ENCODE peak calls at places on chromosomes 11 and 22, in seven cellular contexts. D is stomach, B is mucosa of descending colon, T is IMR-90, K is Caco-2, C is body of pancreas, W is upper lobe of right lung. H is an unnamed sample. For H3K4me1, the result is how much of the 10 kb centered on the place peaks cover.

GRCh38 chr11:120061036-120061760 is 76.7 kb downstream of the TRIM29 start:
- DNase-seq in D (no peak), B (no peak), T (no peak), K (no peak), C (no peak), W (no peak), H (no peak)

GRCh38 chr22:19179472-19180048 is 1.0 kb upstream of the SLC25A1 start:
- DNase-seq in D (peak), B (peak), T (peak), K (peak), C (peak), W (peak), H (peak)

GRCh38 chr11:63639195-63639832 is 25.1 kb upstream of the PLAAT3 start:
- DNase-seq in D (no peak), B (no peak), T (peak), K (no peak), C (no peak), W (no peak), H (no peak)

GRCh38 chr22:37179126-37179470 is 8.9 kb downstream of the C1QTNF6 start:
- DNase-seq in D (no peak), B (no peak), T (no peak), K (no peak), C (no peak), W (peak), H (no peak)

GRCh38 chr11:67401495-67402191 is at the start of gene PPP1CA:
- DNase-seq in D (peak), B (peak), T (peak), K (peak), C (peak), W (peak), H (peak)

GRCh38 chr11:59857444-59858434 is 8.5 kb downstream of the TCN1 start:
- DNase-seq in D (no peak), B (no peak), T (no peak), K (peak), C (no peak), W (no peak), H (peak)

GRCh38 chr11:87039371-87039770 is 1.6 kb downstream of the TMEM135 start:
- DNase-seq in D (no peak), B (no peak), T (peak), K (no peak), C (no peak), W (no peak), H (no peak)

GRCh38 chr11:119584193-119585037 is 144.6 kb downstream of the NECTIN1 start:
- DNase-seq in D (peak), B (peak), T (peak), K (peak), C (peak), W (peak), H (peak)

GRCh38 chr11:85831050-85831449 is 20.1 kb upstream of the SYTL2 start:
- DNase-seq in D (no peak), B (no peak), T (no peak), K (no peak), C (no peak), W (no peak), H (no peak)

GRCh38 chr11:12086271-12087074 is 23.9 kb upstream of the MICAL2 start:
- DNase-seq in D (peak), B (peak), T (peak), K (peak), C (peak), W (peak), H (no peak)

GRCh38 chr22:19271856-19272535 is 19.5 kb downstream of the CLTCL1 start:
- DNase-seq in D (no peak), B (peak), T (peak), K (peak), C (peak), W (no peak), H (no peak)

GRCh38 chr22:32327066-32327465 is 30.6 kb upstream of the RFPL3 start:
- DNase-seq in D (peak), B (peak), T (no peak), K (no peak), C (no peak), W (peak), H (no peak)

GRCh38 chr11:45926536-45927331 is 4.3 kb downstream of the LARGE2 start:
- DNase-seq in D (no peak), B (no peak), T (no peak), K (no peak), C (no peak), W (peak), H (no peak)

GRCh38 chr11:58060535-58060934 is 29.8 kb downstream of the OR6Q1 start:
- DNase-seq in D (no peak), B (no peak), T (no peak), K (no peak), C (peak), W (no peak), H (no peak)

GRCh38 chr22:31243339-31244043 is 31.4 kb downstream of the LIMK2 start:
- DNase-seq in D (no peak), B (no peak), T (no peak), K (peak), C (no peak), W (no peak), H (no peak)

GRCh38 chr11:16958833-16959232 is 55.4 kb downstream of the PLEKHA7 start:
- DNase-seq in D (peak), B (peak), T (no peak), K (no peak), C (no peak), W (no peak), H (no peak)

GRCh38 chr22:23217171-23218052 is 37.1 kb downstream of the BCR start:
- DNase-seq in D (no peak), B (no peak), T (no peak), K (no peak), C (no peak), W (no peak), H (no peak)

DNA sequence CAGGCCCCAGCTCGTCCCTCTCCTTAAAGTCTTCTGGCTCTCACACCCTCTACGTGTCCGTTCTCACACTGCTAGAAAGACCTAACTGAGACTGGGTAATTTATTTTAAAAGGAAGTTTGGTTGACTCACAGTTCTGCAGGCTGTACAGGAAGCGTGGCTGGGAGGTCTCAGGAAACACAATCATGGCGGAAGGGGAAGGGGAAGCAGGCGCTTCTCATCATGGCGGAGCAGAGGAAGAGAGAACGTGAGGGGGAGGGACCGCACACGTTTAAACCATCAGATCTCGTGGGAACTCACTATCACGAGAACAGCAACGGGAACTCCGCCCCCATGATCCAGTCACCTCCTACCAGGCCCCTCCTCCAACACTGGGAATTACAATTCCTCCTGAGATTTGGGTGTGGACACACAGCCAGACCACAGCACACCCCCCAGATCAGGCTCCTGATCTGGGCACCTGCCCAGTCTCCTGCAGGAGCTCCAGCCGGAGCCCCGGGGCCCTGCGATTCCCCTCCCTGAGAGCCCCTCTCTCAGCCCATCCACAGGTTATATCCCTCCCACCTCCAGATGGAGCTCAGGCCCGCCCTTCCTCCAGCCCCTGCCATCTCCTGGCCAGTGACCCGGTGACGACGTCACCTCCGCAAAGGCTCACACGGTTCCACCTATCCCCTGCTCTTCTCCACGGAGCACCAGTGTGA is 170.2 kb downstream of the BRD1 start:
- DNase-seq in D (peak), B (peak), T (no peak), K (no peak), C (peak), W (peak), H (peak)
- H3K4me3 ChIP-seq in D (peak), B (no peak), T (no peak), K (no peak), C (no peak), W (peak), H (peak)

DNA sequence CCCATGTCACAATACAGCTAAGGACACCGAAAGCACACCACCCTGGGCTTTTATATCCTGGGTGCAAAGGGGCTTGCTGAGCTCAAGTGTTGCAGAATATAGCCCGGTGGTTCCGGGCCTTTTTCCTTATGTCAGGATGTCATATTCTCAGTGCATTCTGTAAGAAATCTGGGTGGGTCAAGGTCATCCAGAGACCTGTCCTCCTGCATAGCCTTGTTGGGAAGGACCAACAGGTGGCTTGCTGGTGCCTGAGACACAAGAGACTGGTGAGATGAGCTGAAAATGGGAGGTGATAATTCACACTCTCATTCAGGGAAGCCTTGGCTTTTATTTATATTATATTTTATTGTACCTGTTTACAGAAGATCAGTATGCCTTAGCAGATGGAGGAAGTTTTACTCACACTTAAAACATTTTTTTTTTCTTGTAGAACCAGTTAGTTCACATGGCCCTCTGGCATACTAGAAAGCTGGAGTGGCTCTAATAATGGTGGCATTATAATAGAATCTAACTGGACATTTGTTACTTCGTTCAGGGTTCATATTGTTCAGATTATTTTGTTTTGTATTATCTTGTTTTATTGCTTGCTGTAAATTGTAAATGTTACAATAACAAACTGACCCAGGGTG is 14.6 kb upstream of the TMEM123 start:
- DNase-seq in D (no peak), B (peak), T (no peak), K (no peak), C (no peak), W (no peak), H (peak)
- H3K4me1 ChIP-seq in D (under half), B (under half), T (under half), K (under half), C (under half), W (under half), H (under half)

DNA sequence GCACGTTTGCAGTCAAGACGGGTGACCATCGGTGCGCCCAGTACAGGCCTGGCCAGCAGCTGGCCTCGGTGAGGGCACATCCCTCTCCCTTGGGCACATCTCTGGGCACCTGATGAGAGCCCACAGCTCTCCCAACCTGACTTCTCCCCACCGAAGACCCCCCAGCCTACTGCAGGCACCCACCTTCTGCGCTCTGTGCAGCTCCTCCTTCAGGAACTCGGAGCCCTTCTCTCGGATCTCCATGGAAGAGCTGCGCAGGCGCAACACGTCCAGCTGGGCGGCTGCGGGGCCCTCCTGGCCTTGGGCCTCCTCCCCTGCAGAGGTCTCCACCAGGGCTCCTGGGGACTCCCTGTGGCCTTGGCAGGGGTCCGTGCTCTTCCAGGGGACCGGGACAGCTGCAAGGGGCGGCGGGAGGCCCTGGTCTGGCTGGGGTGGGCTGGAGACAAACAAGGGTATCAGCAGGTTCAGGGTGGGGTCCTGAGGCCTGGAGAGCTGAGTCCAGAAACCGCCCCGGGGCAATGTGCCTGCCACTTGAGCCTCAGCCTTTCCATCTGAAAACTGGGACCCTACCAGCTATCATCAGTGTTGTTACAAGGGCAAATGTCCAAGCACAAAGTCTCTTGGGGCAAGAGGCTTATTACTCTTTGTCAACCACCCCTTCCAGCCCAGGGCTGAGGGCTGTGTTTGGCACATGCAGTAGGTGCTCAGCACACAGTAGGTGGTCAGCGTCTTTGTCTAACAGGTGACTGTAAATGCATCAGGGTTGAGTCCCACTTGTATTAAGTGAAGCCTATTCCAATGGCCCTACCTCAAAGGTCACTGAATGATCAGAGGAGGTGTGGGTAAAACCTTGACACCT is 9.3 kb downstream of the RAB3IL1 start:
- DNase-seq in D (no peak), B (no peak), T (no peak), K (no peak), C (no peak), W (no peak), H (no peak)
- H3K4me3 ChIP-seq in D (no peak), B (no peak), T (no peak), K (no peak), C (no peak), W (no peak), H (no peak)

DNA sequence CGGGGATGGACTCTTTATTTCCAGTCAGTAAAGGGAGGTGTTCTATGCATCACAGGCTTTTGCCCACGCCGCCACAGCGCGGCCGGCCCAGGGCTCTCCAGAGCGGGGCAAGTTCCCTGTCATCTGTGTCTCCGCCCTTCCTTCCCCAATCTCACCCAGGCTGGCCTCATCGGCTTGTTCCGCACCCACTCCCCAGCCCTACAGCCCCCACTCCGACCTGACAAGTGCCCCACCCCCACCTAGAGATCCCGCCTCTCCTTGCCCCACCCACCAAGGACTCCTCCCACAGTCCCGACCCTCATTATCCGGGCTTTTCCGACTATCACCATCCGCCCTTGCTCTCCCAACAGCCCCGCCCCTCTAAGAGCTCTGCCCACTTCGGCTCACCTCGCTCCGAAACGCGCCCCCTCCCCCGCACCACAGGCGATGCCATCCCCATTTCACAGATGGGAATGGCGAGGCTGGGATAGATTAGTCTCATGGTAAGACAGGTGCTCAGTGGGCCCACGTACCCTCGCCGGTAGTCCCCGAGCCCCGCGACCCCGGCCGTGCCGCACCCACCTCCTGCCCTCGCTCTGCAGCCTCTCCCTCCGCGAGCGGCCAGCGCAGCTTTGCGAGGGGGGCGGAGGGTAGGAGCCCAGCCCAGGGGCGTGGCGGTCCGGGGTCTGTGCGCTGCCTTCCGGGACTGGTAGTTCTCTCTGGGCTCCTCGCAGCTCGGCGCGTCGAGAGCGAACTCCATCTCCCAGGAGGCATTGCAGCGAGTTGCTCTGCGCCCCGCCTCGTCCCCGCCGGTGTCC is at the start of gene KCTD21:
- DNase-seq in D (peak), B (peak), T (peak), K (peak), C (peak), W (peak), H (peak)
- H3K4me1 ChIP-seq in D (under half), B (under half), T (under half), K (under half), C (half or more), W (under half), H (under half)

GRCh38 chr11:130451261-130452019 is 3.0 kb downstream of the ADAMTS15 start:
- DNase-seq in D (peak), B (peak), T (peak), K (no peak), C (no peak), W (no peak), H (peak)
- H3K4me3 ChIP-seq in D (peak), B (no peak), T (peak), K (no peak), C (no peak), W (peak), H (no peak)

GRCh38 chr11:117823941-117824420 is 563 bp downstream of the FXYD2 start:
- DNase-seq in D (no peak), B (peak), T (no peak), K (no peak), C (peak), W (peak), H (no peak)

GRCh38 chr11:117824571-117825537 is at the start of gene FXYD2:
- DNase-seq in D (peak), B (peak), T (no peak), K (no peak), C (peak), W (peak), H (no peak)

GRCh38 chr11:117822522-117823033 is 2.0 kb downstream of the FXYD2 start:
- DNase-seq in D (no peak), B (no peak), T (no peak), K (no peak), C (peak), W (peak), H (no peak)

GRCh38 chr11:117822031-117822521 is 2.5 kb downstream of the FXYD2 start:
- DNase-seq in D (peak), B (peak), T (no peak), K (peak), C (peak), W (peak), H (peak)

DNA sequence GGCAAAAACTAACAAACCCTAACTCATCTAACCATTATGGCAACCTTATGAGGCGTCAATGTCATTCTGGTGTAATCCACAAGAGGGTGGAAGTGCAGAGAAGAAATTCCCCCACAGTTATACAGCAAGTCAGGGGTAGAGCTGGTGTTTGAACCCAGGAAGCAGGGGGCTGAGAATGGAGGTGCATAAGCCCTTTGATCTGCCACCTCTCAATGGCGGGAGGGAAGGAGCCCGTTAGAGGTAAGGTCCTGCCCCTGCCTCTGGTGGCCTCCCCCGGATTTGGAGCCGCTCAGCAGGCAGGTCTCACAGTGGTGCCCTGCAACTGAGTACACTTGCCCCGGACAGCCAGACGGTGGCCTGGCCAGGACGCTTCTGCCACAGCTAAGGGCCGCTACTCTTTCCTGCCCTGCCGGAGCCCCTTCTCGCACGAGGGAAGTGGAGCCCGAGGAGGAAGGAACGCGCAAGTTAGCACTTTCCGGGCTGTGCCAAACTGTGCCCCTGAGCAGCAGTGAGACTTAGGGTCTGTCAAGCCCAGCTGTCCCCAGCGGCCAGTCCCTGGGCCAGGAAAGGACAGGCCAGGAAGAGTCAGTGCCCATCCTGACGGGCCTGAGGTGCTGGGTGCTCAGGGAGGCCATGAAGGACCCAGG is 1.1 kb downstream of the FXYD2 start:
- DNase-seq in D (no peak), B (no peak), T (no peak), K (no peak), C (peak), W (peak), H (no peak)
- H3K4me1 ChIP-seq in D (under half), B (under half), T (under half), K (under half), C (half or more), W (under half), H (under half)

GRCh38 chr11:61949169-61950034 is 749 bp upstream of the BEST1 start:
- DNase-seq in D (no peak), B (peak), T (peak), K (peak), C (peak), W (peak), H (no peak)
- H3K4me3 ChIP-seq in D (no peak), B (no peak), T (no peak), K (no peak), C (no peak), W (no peak), H (no peak)